ENCODE peak calls at places on chromosomes 13 and 19, in four cellular contexts. One of them, this sample, is unnamed.

GRCh38 chr13:94178625-94179244 is 300.7 kb downstream of the DCT start:
- DNase-seq in HepG2: peak; percentile 53
- DNase-seq in H1: no peak
- DNase-seq in K562: no peak
- DNase-seq in this sample: no peak

GRCh38 chr13:106464076-106464475 is 71.4 kb downstream of the EFNB2 start:
- DNase-seq in HepG2: no peak
- DNase-seq in K562: no peak
- DNase-seq in H1: no peak
- DNase-seq in this sample: no peak

GRCh38 chr19:15532779-15533521 is 24.6 kb downstream of the CYP4F22 start:
- DNase-seq in HepG2: no peak
- DNase-seq in K562: no peak
- DNase-seq in H1: no peak
- DNase-seq in this sample: peak; percentile 49

GRCh38 chr19:2171349-2172145 is 7.8 kb downstream of the DOT1L start:
- DNase-seq in K562: peak; percentile 48
- DNase-seq in H1: peak; percentile 63
- DNase-seq in HepG2: peak; percentile 76
- DNase-seq in this sample: no peak

GRCh38 chr13:93558637-93559036 is 332.0 kb downstream of the GPC6 start:
- DNase-seq in H1: no peak
- DNase-seq in K562: no peak
- DNase-seq in HepG2: no peak
- DNase-seq in this sample: no peak

GRCh38 chr19:36986601-36987000 is 70.5 kb downstream of the ZNF568 start:
- DNase-seq in H1: no peak
- DNase-seq in HepG2: no peak
- DNase-seq in K562: no peak
- DNase-seq in this sample: no peak

GRCh38 chr19:46495789-46496099 is at the start of gene PNMA8B:
- DNase-seq in K562: peak; percentile 71
- DNase-seq in HepG2: no peak
- DNase-seq in H1: peak; percentile 94
- DNase-seq in this sample: no peak

GRCh38 chr13:43005460-43006236 is 13.6 kb upstream of the EPSTI1 start:
- DNase-seq in H1: no peak
- DNase-seq in K562: no peak
- DNase-seq in HepG2: peak; percentile 50
- DNase-seq in this sample: no peak

GRCh38 chr19:42357290-42357689 is 31.9 kb downstream of the MEGF8 start:
- DNase-seq in K562: no peak
- DNase-seq in H1: no peak
- DNase-seq in HepG2: no peak
- DNase-seq in this sample: no peak

GRCh38 chr19:41698746-41699230 is 9.6 kb upstream of the CEACAM5 start:
- DNase-seq in H1: no peak
- DNase-seq in K562: no peak
- DNase-seq in HepG2: no peak
- DNase-seq in this sample: no peak

GRCh38 chr19:45125975-45126493 is 33.1 kb downstream of the PPP1R37 start:
- DNase-seq in H1: peak; percentile 96
- DNase-seq in HepG2: peak; percentile 65
- DNase-seq in K562: peak; percentile 69
- DNase-seq in this sample: peak; percentile 24

GRCh38 chr13:113506025-113506685 is 15.6 kb upstream of the DCUN1D2 start:
- DNase-seq in HepG2: no peak
- DNase-seq in K562: peak; percentile 37
- DNase-seq in H1: no peak
- DNase-seq in this sample: no peak

GRCh38 chr13:35630551-35631275 is 154.2 kb upstream of the MAB21L1 start:
- DNase-seq in H1: no peak
- DNase-seq in HepG2: peak; percentile 52
- DNase-seq in K562: peak; percentile 11
- DNase-seq in this sample: peak; percentile 40

GRCh38 chr13:66974174-66974573 is 256.0 kb downstream of the PCDH9 start:
- DNase-seq in H1: no peak
- DNase-seq in HepG2: no peak
- DNase-seq in K562: no peak
- DNase-seq in this sample: no peak

GRCh38 chr19:58002384-58003152 is at the start of gene ZNF606:
- DNase-seq in HepG2: peak; percentile 72
- DNase-seq in K562: peak; percentile 24
- DNase-seq in H1: peak; percentile 87
- DNase-seq in this sample: no peak

GRCh38 chr19:41657157-41657556 is 30.3 kb upstream of the CEACAM4 start:
- DNase-seq in H1: no peak
- DNase-seq in HepG2: no peak
- DNase-seq in K562: no peak
- DNase-seq in this sample: no peak

GRCh38 chr13:100546713-100547405 is 41.7 kb downstream of the GGACT start:
- DNase-seq in HepG2: no peak
- DNase-seq in K562: no peak
- DNase-seq in H1: peak; percentile 45
- DNase-seq in this sample: no peak

GRCh38 chr13:100549316-100549715 is 39.3 kb downstream of the GGACT start:
- DNase-seq in H1: peak; percentile 42
- DNase-seq in HepG2: no peak
- DNase-seq in K562: no peak
- DNase-seq in this sample: no peak

GRCh38 chr13:100547805-100548204 is 40.8 kb downstream of the GGACT start:
- DNase-seq in HepG2: no peak
- DNase-seq in H1: peak; percentile 37
- DNase-seq in K562: no peak
- DNase-seq in this sample: no peak

GRCh38 chr13:100552755-100553154 is 35.8 kb downstream of the GGACT start:
- DNase-seq in K562: no peak
- DNase-seq in H1: no peak
- DNase-seq in HepG2: no peak
- DNase-seq in this sample: no peak

DNA sequence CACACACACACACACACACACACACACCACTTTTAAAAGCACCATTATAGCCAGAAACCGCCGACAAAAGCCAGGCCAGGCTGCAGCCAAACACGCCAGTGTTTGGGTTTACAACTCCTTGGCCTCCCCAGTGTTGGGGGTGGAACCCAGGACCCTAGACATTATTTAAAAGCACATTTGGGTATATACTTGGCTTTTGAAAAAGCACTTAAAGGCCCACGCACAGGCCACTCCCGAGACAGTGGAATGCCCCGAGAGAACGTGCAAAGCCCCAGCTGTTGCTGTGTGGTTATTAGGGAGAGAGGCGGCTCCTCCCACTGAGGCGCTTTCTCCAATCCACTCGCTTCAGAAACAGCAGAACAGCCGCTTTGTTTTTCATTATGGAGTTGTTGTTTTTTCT is 38.2 kb downstream of the GGACT start:
- DNase-seq in HepG2: no peak
- DNase-seq in H1: peak; percentile 45
- DNase-seq in K562: no peak
- DNase-seq in this sample: no peak
- TF ChIP-seq FOSL1 in HepG2: no peak
- TF ChIP-seq FOSL1 in H1: no peak
- TF ChIP-seq FOSL1 in K562: no peak
- TF ChIP-seq FOSL1 in this sample: no peak

GRCh38 chr13:107867701-107868661 is 347.4 kb downstream of the LIG4 start:
- DNase-seq in K562: peak; percentile 73
- DNase-seq in HepG2: no peak
- DNase-seq in H1: peak; percentile 81
- DNase-seq in this sample: no peak

GRCh38 chr13:107865643-107866006 is 349.7 kb downstream of the LIG4 start:
- DNase-seq in K562: no peak
- DNase-seq in HepG2: no peak
- DNase-seq in H1: no peak
- DNase-seq in this sample: no peak

GRCh38 chr13:107866007-107866665 is 349.2 kb downstream of the LIG4 start:
- DNase-seq in HepG2: no peak
- DNase-seq in K562: peak; percentile 59
- DNase-seq in H1: peak; percentile 65
- DNase-seq in this sample: no peak

GRCh38 chr13:107866666-107867623 is 348.4 kb downstream of the LIG4 start:
- DNase-seq in K562: peak; percentile 94
- DNase-seq in HepG2: no peak
- DNase-seq in H1: peak; percentile 63
- DNase-seq in this sample: no peak

DNA sequence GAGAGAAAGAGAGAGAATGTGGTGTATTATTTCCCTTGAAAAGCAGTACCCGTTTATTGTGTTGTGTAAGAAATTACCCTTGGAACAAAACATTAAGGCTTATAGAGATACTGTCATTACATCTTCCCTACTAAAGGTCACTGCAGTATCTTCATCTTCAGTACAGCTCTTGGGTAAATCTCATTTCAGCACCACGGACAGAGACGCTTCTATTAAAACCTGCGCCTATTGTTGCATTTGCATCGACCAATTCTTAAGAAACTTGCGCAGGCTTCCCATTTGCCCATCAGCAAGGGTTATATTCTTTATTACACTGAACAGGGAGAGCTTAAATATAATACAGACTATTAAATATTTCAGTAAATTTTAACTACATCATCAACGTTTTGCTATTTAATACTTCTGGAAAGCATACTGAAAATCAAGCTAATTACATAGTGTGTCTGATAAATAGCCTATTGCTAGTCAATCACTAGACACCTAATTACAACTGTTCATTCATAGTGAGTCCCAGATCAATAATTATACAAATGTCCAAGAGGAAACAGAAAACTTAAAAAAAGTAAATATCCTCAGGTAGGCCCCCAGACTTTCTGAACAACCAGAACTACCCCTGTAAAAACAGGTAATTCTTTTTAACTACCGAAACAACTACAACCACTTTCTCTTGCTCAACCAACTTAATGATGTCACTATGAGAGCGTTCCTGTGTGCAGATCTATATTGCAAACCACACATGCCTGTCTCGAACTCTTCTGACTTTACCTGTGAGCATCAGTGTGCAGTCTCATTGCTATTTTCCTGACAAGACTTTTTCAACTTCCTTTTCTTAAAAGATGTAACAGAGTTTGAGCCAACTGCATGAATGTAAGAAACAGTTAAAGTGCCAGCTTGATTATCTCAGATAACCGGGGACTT is 350.5 kb downstream of the LIG4 start:
- DNase-seq in H1: no peak
- DNase-seq in K562: peak; percentile 66
- DNase-seq in HepG2: peak; percentile 18
- DNase-seq in this sample: no peak
- H3K4me3 ChIP-seq in H1: peak overlapping the region; percentile 75
- H3K4me3 ChIP-seq in K562: no peak overlapping the region
- H3K4me3 ChIP-seq in HepG2: no peak overlapping the region
- H3K4me3 ChIP-seq in this sample: no peak overlapping the region

DNA sequence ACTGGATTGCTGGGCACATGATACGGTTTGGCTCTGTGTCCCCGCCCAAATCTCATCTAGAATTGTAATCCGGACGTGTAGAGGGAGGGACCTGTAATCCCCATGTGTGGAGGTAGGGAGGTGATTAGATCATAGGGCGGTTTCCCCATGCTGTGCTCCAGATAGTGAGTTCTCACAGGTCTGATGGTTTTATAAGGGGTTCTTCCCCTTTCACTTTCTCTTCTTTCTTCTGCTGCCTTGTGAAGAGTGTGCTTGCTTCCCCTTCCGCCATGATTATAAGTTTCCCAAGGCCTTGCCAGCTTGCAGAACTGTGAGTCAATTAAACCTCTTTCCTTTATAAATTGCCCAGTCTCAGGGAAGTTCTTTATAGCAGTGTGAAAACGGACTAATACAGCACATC is 32.6 kb upstream of the MTIF3 start:
- DNase-seq in H1: no peak
- DNase-seq in K562: no peak
- DNase-seq in HepG2: no peak
- DNase-seq in this sample: no peak
- TF ChIP-seq FOSL1 in H1: no peak
- TF ChIP-seq FOSL1 in K562: no peak
- TF ChIP-seq FOSL1 in HepG2: no peak
- TF ChIP-seq FOSL1 in this sample: no peak

DNA sequence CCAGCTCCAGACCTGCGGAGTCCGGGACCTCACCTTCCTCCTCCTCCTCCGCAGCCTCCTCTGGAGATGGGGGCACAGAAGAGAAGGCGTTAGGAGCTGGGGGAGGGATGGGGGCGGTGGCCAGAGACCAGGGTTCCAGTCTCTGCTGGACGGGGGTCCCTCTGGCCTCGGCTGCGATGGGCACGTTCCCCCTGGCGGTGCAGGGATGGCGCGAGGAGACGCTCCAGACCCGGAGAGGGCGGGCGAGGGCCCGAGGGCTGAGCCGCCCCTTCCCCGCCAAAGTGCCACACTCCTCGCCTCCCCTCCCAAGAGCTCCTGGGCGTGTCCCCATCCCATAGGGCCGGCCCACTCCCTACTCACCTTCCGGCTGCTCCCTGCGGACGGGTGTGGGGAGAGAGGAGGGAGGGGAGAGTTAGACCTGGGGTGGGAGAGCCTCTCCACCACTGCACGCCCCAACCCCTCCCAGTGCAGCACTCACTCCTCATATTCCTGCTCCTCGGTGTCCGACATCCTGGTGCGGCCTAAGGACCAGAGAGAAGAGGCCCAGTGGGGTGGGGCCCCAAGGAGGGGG is 2.3 kb downstream of the TNNT1 start:
- DNase-seq in HepG2: peak; percentile 25
- DNase-seq in K562: peak; percentile 88
- DNase-seq in H1: peak; percentile 88
- DNase-seq in this sample: peak; percentile 61
- H3K4me3 ChIP-seq in HepG2: no peak overlapping the region
- H3K4me3 ChIP-seq in K562: peak overlapping the region; percentile 88
- H3K4me3 ChIP-seq in H1: peak overlapping the region; percentile 53
- H3K4me3 ChIP-seq in this sample: peak overlapping the region; percentile 60

GRCh38 chr13:39942901-39943273 is 287.4 kb downstream of the COG6 start:
- DNase-seq in K562: peak; percentile 33
- DNase-seq in H1: peak; percentile 76
- DNase-seq in HepG2: peak; percentile 66
- DNase-seq in this sample: peak; percentile 80
- TF ChIP-seq FOSL1 in K562: no peak
- TF ChIP-seq FOSL1 in H1: no peak
- TF ChIP-seq FOSL1 in HepG2: no peak
- TF ChIP-seq FOSL1 in this sample: peak; percentile 15

GRCh38 chr19:1038995-1039645 is 787 bp upstream of the ABCA7 start:
- DNase-seq in K562: no peak
- DNase-seq in HepG2: no peak
- DNase-seq in H1: peak; percentile 63
- DNase-seq in this sample: no peak
- H3K4me3 ChIP-seq in K562: peak overlapping the region; percentile 55
- H3K4me3 ChIP-seq in HepG2: no peak overlapping the region
- H3K4me3 ChIP-seq in H1: peak overlapping the region; percentile 25
- H3K4me3 ChIP-seq in this sample: peak overlapping the region; percentile 91